ENCODE peak calls at places on chromosomes 4 and X, in five cellular contexts. One of them, this sample, is unnamed.

GRCh38 chrX:71492086-71493065 is 40.5 kb upstream of the OGT start:
- DNase-seq in CD8-positive, alpha-beta T cell: peak
- DNase-seq in left colon: peak
- DNase-seq in Caco-2: peak
- DNase-seq in amniotic stem cell: no peak
- DNase-seq in this sample: no peak

GRCh38 chr4:30939684-30940083 is 219.5 kb downstream of the PCDH7 start:
- DNase-seq in left colon: no peak
- DNase-seq in CD8-positive, alpha-beta T cell: no peak
- DNase-seq in amniotic stem cell: no peak
- DNase-seq in Caco-2: no peak
- DNase-seq in this sample: no peak

GRCh38 chr4:184960505-184960971 is 57.8 kb upstream of the HELT start:
- DNase-seq in amniotic stem cell: no peak
- DNase-seq in left colon: no peak
- DNase-seq in CD8-positive, alpha-beta T cell: no peak
- DNase-seq in Caco-2: no peak
- DNase-seq in this sample: no peak

GRCh38 chr4:930827-931193 is 1.3 kb downstream of the GAK start:
- DNase-seq in CD8-positive, alpha-beta T cell: no peak
- DNase-seq in Caco-2: no peak
- DNase-seq in amniotic stem cell: no peak
- DNase-seq in left colon: no peak
- DNase-seq in this sample: no peak

GRCh38 chr4:38449506-38450174 is 214.4 kb upstream of the KLF3 start:
- DNase-seq in Caco-2: peak
- DNase-seq in left colon: peak
- DNase-seq in CD8-positive, alpha-beta T cell: no peak
- DNase-seq in amniotic stem cell: peak
- DNase-seq in this sample: no peak

GRCh38 chrX:67546496-67547423 is 2.9 kb downstream of the AR start:
- DNase-seq in CD8-positive, alpha-beta T cell: no peak
- DNase-seq in Caco-2: no peak
- DNase-seq in left colon: no peak
- DNase-seq in amniotic stem cell: no peak
- DNase-seq in this sample: no peak

GRCh38 chr4:2300431-2300861 is 38.5 kb upstream of the MXD4 start:
- DNase-seq in Caco-2: no peak
- DNase-seq in left colon: no peak
- DNase-seq in amniotic stem cell: no peak
- DNase-seq in CD8-positive, alpha-beta T cell: no peak
- DNase-seq in this sample: no peak

GRCh38 chr4:167614866-167615265 is 380.6 kb upstream of the SPOCK3 start:
- DNase-seq in amniotic stem cell: no peak
- DNase-seq in Caco-2: no peak
- DNase-seq in left colon: no peak
- DNase-seq in CD8-positive, alpha-beta T cell: no peak
- DNase-seq in this sample: no peak

GRCh38 chr4:169438057-169438480 is 167.3 kb upstream of the SH3RF1 start:
- DNase-seq in CD8-positive, alpha-beta T cell: no peak
- DNase-seq in amniotic stem cell: no peak
- DNase-seq in left colon: no peak
- DNase-seq in Caco-2: no peak
- DNase-seq in this sample: no peak

GRCh38 chr4:93480452-93480851 is 348.1 kb upstream of the ATOH1 start:
- DNase-seq in amniotic stem cell: no peak
- DNase-seq in Caco-2: no peak
- DNase-seq in left colon: no peak
- DNase-seq in CD8-positive, alpha-beta T cell: no peak
- DNase-seq in this sample: no peak

GRCh38 chrX:21656587-21657317 is 1.4 kb downstream of the KLHL34 start:
- DNase-seq in CD8-positive, alpha-beta T cell: no peak
- DNase-seq in left colon: no peak
- DNase-seq in Caco-2: no peak
- DNase-seq in amniotic stem cell: no peak
- DNase-seq in this sample: no peak

GRCh38 chr4:140349816-140350215 is 23.6 kb upstream of the SCOC start:
- DNase-seq in CD8-positive, alpha-beta T cell: no peak
- DNase-seq in amniotic stem cell: no peak
- DNase-seq in left colon: no peak
- DNase-seq in Caco-2: no peak
- DNase-seq in this sample: no peak

GRCh38 chrX:28542791-28543190 is 44.5 kb upstream of the IL1RAPL1 start:
- DNase-seq in CD8-positive, alpha-beta T cell: no peak
- DNase-seq in amniotic stem cell: no peak
- DNase-seq in Caco-2: no peak
- DNase-seq in left colon: no peak
- DNase-seq in this sample: no peak

GRCh38 chr4:26779674-26780073 is 81.0 kb upstream of the STIM2 start:
- DNase-seq in Caco-2: no peak
- DNase-seq in amniotic stem cell: no peak
- DNase-seq in CD8-positive, alpha-beta T cell: no peak
- DNase-seq in left colon: no peak
- DNase-seq in this sample: peak

GRCh38 chrX:39766085-39766726 is 331.6 kb downstream of the BCOR start:
- DNase-seq in CD8-positive, alpha-beta T cell: peak
- DNase-seq in left colon: no peak
- DNase-seq in amniotic stem cell: no peak
- DNase-seq in Caco-2: peak
- DNase-seq in this sample: no peak

GRCh38 chrX:46572295-46572936 is 1.1 kb upstream of the CHST7 start:
- DNase-seq in CD8-positive, alpha-beta T cell: peak
- DNase-seq in Caco-2: no peak
- DNase-seq in amniotic stem cell: no peak
- DNase-seq in left colon: no peak
- DNase-seq in this sample: no peak

GRCh38 chr4:89712141-89712540 is 124.8 kb downstream of the SNCA start:
- DNase-seq in Caco-2: no peak
- DNase-seq in CD8-positive, alpha-beta T cell: no peak
- DNase-seq in left colon: no peak
- DNase-seq in amniotic stem cell: peak
- DNase-seq in this sample: no peak

This sample was measured in NCI-H1694 treated with DMSO at 0.1 percent for 48 hours.